ENCODE peak calls at places on chromosomes 13 and 19, in seven cellular contexts. R, U, K, T, B, H and J are unnamed samples.

GRCh38 chr13:67298297-67298696 is 68.2 kb upstream of the PCDH9 start:
- DNase-seq in R (no peak), U (no peak), K (no peak), T (no peak), B (no peak), H (no peak), J (no peak)

GRCh38 chr13:109397285-109397684 is 389.1 kb downstream of the IRS2 start:
- DNase-seq in R (no peak), U (no peak), K (no peak), T (no peak), B (no peak), H (no peak), J (no peak)

GRCh38 chr13:37409756-37410155 is 188.8 kb downstream of the POSTN start:
- DNase-seq in R (peak), U (no peak), K (no peak), T (no peak), B (no peak), H (no peak), J (no peak)

GRCh38 chr13:27027086-27027667 is 144.4 kb downstream of the USP12 start:
- DNase-seq in R (no peak), U (no peak), K (no peak), T (no peak), B (no peak), H (no peak), J (no peak)

GRCh38 chr19:38930776-38931761 is at the start of gene MRPS12:
- DNase-seq in R (peak), U (peak), K (peak), T (peak), B (peak), H (no peak), J (peak)

GRCh38 chr13:20609145-20609544 is 42.2 kb downstream of the IFT88 start:
- DNase-seq in R (peak), U (no peak), K (no peak), T (no peak), B (no peak), H (no peak), J (no peak)

GRCh38 chr13:105814219-105814901 is 721.1 kb downstream of the EFNB2 start:
- DNase-seq in R (no peak), U (no peak), K (no peak), T (no peak), B (no peak), H (no peak), J (no peak)

GRCh38 chr19:7670150-7670784 is 1.4 kb downstream of the RETN start:
- DNase-seq in R (no peak), U (peak), K (no peak), T (peak), B (no peak), H (no peak), J (peak)

GRCh38 chr13:27967203-27967735 is 1.8 kb downstream of the CDX2 start:
- DNase-seq in R (no peak), U (no peak), K (no peak), T (no peak), B (no peak), H (no peak), J (no peak)

GRCh38 chr13:100131863-100132574 is 43.1 kb downstream of the PCCA start:
- DNase-seq in R (peak), U (no peak), K (no peak), T (no peak), B (no peak), H (no peak), J (no peak)

GRCh38 chr19:10120538-10121198 is 969 bp upstream of the EIF3G start:
- DNase-seq in R (peak), U (no peak), K (no peak), T (no peak), B (no peak), H (no peak), J (no peak)

GRCh38 chr19:32373614-32374295 is 28.3 kb downstream of the ZNF507 start:
- DNase-seq in R (peak), U (no peak), K (no peak), T (no peak), B (no peak), H (no peak), J (no peak)

GRCh38 chr19:3100331-3100730 is 6.2 kb downstream of the GNA11 start:
- DNase-seq in R (no peak), U (no peak), K (no peak), T (no peak), B (no peak), H (no peak), J (peak)

GRCh38 chr19:6693681-6694080 is 23.7 kb upstream of the TNFSF14 start:
- DNase-seq in R (no peak), U (no peak), K (peak), T (no peak), B (no peak), H (no peak), J (no peak)

GRCh38 chr13:77767413-77767812 is 69.9 kb downstream of the SLAIN1 start:
- DNase-seq in R (no peak), U (no peak), K (no peak), T (no peak), B (no peak), H (no peak), J (no peak)

GRCh38 chr13:51764184-51765141 is 39.5 kb downstream of the DHRS12 start:
- DNase-seq in R (peak), U (no peak), K (no peak), T (no peak), B (no peak), H (peak), J (no peak)

GRCh38 chr13:40786568-40786996 is 2.8 kb upstream of the SLC25A15 start:
- DNase-seq in R (no peak), U (no peak), K (peak), T (no peak), B (no peak), H (no peak), J (no peak)

GRCh38 chr13:44142540-44142867 is 231.1 kb upstream of the SERP2 start:
- DNase-seq in R (no peak), U (no peak), K (no peak), T (no peak), B (peak), H (no peak), J (no peak)

GRCh38 chr19:48728882-48729645 is 9.5 kb upstream of the MAMSTR start:
- DNase-seq in R (peak), U (no peak), K (no peak), T (peak), B (no peak), H (no peak), J (no peak)

GRCh38 chr13:24251525-24251924 is 57.9 kb upstream of the C1QTNF9 start:
- DNase-seq in R (no peak), U (no peak), K (no peak), T (no peak), B (no peak), H (no peak), J (no peak)

GRCh38 chr13:90553167-90553566 is 794.3 kb upstream of the MIR17HG start:
- DNase-seq in R (no peak), U (no peak), K (no peak), T (no peak), B (no peak), H (no peak), J (no peak)

GRCh38 chr19:1173160-1173844 is 766 bp downstream of the SBNO2 start:
- DNase-seq in R (no peak), U (no peak), K (peak), T (peak), B (peak), H (peak), J (no peak)

GRCh38 chr19:5128251-5128931 is 159.5 kb downstream of the KDM4B start:
- DNase-seq in R (peak), U (no peak), K (peak), T (no peak), B (no peak), H (no peak), J (no peak)

GRCh38 chr13:77857810-77858209 is 60.8 kb downstream of the EDNRB start:
- DNase-seq in R (no peak), U (no peak), K (no peak), T (no peak), B (no peak), H (no peak), J (no peak)

GRCh38 chr19:38524994-38525634 is 91.6 kb downstream of the RYR1 start:
- DNase-seq in R (no peak), U (peak), K (no peak), T (no peak), B (no peak), H (no peak), J (no peak)

GRCh38 chr13:27273658-27274425 is 3.2 kb downstream of the RASL11A start:
- DNase-seq in R (no peak), U (no peak), K (no peak), T (no peak), B (no peak), H (no peak), J (no peak)

GRCh38 chr13:113176822-113177221 is 18.4 kb downstream of the PROZ start:
- DNase-seq in R (no peak), U (no peak), K (no peak), T (no peak), B (no peak), H (no peak), J (no peak)

GRCh38 chr19:33902802-33903488 is 106.3 kb downstream of the KCTD15 start:
- DNase-seq in R (no peak), U (no peak), K (no peak), T (no peak), B (no peak), H (no peak), J (no peak)

GRCh38 chr13:20301391-20302071 is 69.4 kb upstream of the GJB6 start:
- DNase-seq in R (no peak), U (no peak), K (no peak), T (peak), B (peak), H (no peak), J (no peak)

GRCh38 chr19:10516671-10517286 is 468 bp downstream of the S1PR5 start:
- DNase-seq in R (peak), U (no peak), K (no peak), T (no peak), B (no peak), H (no peak), J (no peak)

GRCh38 chr19:2619076-2619475 is 83.4 kb downstream of the GNG7 start:
- DNase-seq in R (no peak), U (no peak), K (no peak), T (no peak), B (no peak), H (no peak), J (no peak)

GRCh38 chr19:14473915-14474578 is 1.1 kb downstream of the PTGER1 start:
- DNase-seq in R (no peak), U (no peak), K (peak), T (no peak), B (no peak), H (no peak), J (no peak)

GRCh38 chr19:50728084-50728737 is 5.0 kb downstream of the CLEC11A start:
- DNase-seq in R (peak), U (peak), K (peak), T (peak), B (peak), H (no peak), J (no peak)

GRCh38 chr19:42076375-42076944 is 494 bp downstream of the ZNF574 start:
- DNase-seq in R (no peak), U (no peak), K (no peak), T (peak), B (no peak), H (peak), J (no peak)

GRCh38 chr19:10502524-10503001 is 593 bp downstream of the KEAP1 start:
- DNase-seq in R (peak), U (peak), K (peak), T (peak), B (peak), H (peak), J (peak)

GRCh38 chr13:28100149-28101121 is at the start of gene FLT3:
- DNase-seq in R (peak), U (peak), K (peak), T (peak), B (peak), H (peak), J (no peak)

GRCh38 chr19:46823049-46823448 is 27.6 kb downstream of the AP2S1 start:
- DNase-seq in R (no peak), U (no peak), K (no peak), T (no peak), B (no peak), H (no peak), J (peak)
- TF ChIP-seq CTCF in R (no peak), U (no peak), K (no peak), T (no peak), B (no peak), H (no peak), J (peak)

GRCh38 chr19:40604647-40605200 is 3.6 kb downstream of the LTBP4 start:
- DNase-seq in R (no peak), U (no peak), K (no peak), T (no peak), B (no peak), H (no peak), J (no peak)

GRCh38 chr19:40603719-40604646 is 2.8 kb downstream of the LTBP4 start:
- DNase-seq in R (peak), U (peak), K (peak), T (peak), B (peak), H (peak), J (peak)

GRCh38 chr19:40601061-40601973 is at the start of gene LTBP4:
- DNase-seq in R (no peak), U (no peak), K (no peak), T (no peak), B (peak), H (peak), J (no peak)

GRCh38 chr19:40605201-40605971 is 4.2 kb downstream of the LTBP4 start:
- DNase-seq in R (peak), U (peak), K (peak), T (peak), B (peak), H (peak), J (no peak)

DNA sequence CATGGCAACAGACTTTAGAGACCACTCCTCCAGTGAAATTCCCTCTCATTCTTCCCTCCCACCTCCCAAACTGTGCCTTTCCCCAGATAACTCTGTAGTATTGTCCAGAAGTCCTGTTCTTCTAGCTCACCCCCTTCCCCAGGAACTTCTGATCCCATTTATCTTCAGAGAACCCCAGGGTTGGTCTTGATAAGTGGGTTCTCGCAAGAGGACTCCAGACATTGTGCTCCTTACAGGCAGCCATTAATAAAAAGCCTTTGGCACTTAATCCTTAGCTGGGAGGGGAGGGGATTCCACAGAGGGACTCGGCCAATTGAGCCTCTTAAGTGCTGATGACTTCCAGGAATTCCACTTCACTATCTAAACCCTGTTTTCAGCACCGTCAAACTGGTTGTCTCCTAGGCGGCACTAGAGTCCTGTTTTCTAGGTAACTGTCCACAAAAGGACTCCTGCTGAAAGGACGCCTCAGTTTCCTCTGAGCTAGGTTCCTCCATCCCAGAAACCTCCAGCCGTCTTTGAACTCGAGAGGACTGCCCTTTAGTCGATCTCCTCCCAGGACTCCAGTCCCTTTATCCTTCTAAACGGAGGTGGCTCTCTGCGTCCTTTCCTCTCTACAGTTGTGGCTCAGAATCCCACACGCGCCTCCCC is 2.0 kb downstream of the LTBP4 start:
- DNase-seq in R (peak), U (no peak), K (no peak), T (no peak), B (no peak), H (no peak), J (peak)
- TF ChIP-seq CTCF in R (peak), U (no peak), K (no peak), T (no peak), B (no peak), H (no peak), J (peak)

GRCh38 chr13:52929826-52930225 is 81.4 kb upstream of the PCDH8 start:
- DNase-seq in R (no peak), U (no peak), K (no peak), T (no peak), B (no peak), H (no peak), J (no peak)

GRCh38 chr13:52933547-52934167 is 85.2 kb upstream of the PCDH8 start:
- DNase-seq in R (no peak), U (no peak), K (no peak), T (no peak), B (no peak), H (no peak), J (no peak)

GRCh38 chr13:52926971-52927370 is 78.5 kb upstream of the PCDH8 start:
- DNase-seq in R (no peak), U (no peak), K (no peak), T (no peak), B (no peak), H (no peak), J (no peak)

DNA sequence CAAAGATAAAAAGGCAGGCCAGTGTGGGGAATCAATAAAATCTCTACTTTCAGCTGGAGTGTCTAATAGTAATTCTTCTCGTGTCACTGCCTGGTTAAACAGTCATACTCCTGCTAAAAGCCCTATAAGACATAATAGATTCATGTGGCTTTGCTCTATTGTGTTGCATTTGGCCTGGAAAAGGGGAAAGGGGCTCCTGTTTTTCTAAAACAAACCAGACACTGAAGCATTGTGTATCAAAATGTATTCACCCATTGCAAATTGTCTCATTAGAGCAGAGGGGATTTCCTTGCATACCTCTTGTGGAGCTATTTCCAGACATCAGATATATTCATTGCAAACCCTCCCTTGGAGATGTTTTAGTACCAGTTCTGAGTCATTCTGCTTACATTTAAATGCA is 83.5 kb upstream of the PCDH8 start:
- DNase-seq in R (no peak), U (no peak), K (no peak), T (no peak), B (no peak), H (no peak), J (no peak)
- TF ChIP-seq CTCF in R (no peak), U (no peak), K (no peak), T (no peak), B (no peak), H (no peak), J (no peak)

GRCh38 chr19:18232540-18233223 is 6.4 kb upstream of the PDE4C start:
- DNase-seq in R (no peak), U (no peak), K (no peak), T (peak), B (peak), H (no peak), J (peak)
- TF ChIP-seq CTCF in R (no peak), U (no peak), K (no peak), T (no peak), B (peak), H (no peak), J (no peak)

GRCh38 chr13:102726430-102726829 is 31.6 kb upstream of the METTL21C start:
- DNase-seq in R (no peak), U (no peak), K (no peak), T (no peak), B (no peak), H (no peak), J (no peak)
- TF ChIP-seq CTCF in R (peak), U (no peak), K (peak), T (no peak), B (no peak), H (no peak), J (no peak)

GRCh38 chr19:44509478-44509877 is 9.2 kb upstream of the ZNF180 start:
- DNase-seq in R (no peak), U (no peak), K (no peak), T (no peak), B (no peak), H (no peak), J (no peak)
- TF ChIP-seq CTCF in R (no peak), U (no peak), K (no peak), T (no peak), B (no peak), H (no peak), J (no peak)

DNA sequence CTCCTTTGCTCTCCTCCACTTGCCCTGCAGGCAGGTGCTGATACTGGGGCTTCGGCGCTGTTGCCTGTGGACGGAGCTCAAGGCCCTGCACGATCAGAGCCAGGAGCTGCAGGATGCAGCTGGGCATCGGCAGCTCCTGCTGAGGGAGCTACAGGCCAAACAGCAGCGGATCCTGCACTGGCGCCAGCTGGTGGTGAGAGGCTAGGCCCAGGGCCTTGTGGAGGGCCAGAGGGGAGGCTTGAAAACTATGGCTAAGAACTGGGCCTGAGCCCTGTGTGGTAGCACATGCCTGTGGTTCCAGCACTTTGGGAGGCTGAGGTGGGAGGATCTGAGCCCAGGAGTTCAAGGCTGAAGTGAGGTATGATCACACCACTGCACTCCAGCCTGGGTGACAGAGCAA is 6.3 kb downstream of the HAUS5 start:
- DNase-seq in R (no peak), U (no peak), K (no peak), T (peak), B (no peak), H (no peak), J (no peak)
- TF ChIP-seq CTCF in R (no peak), U (no peak), K (no peak), T (no peak), B (no peak), H (no peak), J (no peak)

GRCh38 chr13:32538621-32539246 is at the start of gene N4BP2L2:
- DNase-seq in R (peak), U (peak), K (peak), T (peak), B (peak), H (peak), J (peak)
- TF ChIP-seq CTCF in R (peak), U (peak), K (peak), T (no peak), B (no peak), H (no peak), J (peak)